ENCODE peak calls at places on chromosomes 3 and 15, in four cellular contexts. I is ovary, E is cardiac muscle cell, Q is H7. G is an unnamed sample. For H3K36me3 and H3K27me3, the result is how much of the 10 kb centered on the place peaks cover.

GRCh38 chr3:190301591-190301990 is 20.7 kb downstream of the CLDN1 start:
- DNase-seq in I (no peak), E (no peak), Q (no peak), G (no peak)

GRCh38 chr15:50049871-50050270 is 69.2 kb downstream of the ATP8B4 start:
- DNase-seq in I (no peak), E (peak), Q (no peak), G (no peak)

GRCh38 chr3:189590223-189590622 is 41.0 kb upstream of the TP63 start:
- DNase-seq in I (no peak), E (no peak), Q (no peak), G (no peak)

GRCh38 chr3:41073190-41073589 is 126.1 kb upstream of the CTNNB1 start:
- DNase-seq in I (no peak), E (peak), Q (no peak), G (no peak)

GRCh38 chr3:115098354-115099073 is 48.6 kb downstream of the ZBTB20 start:
- DNase-seq in I (no peak), E (no peak), Q (no peak), G (no peak)

GRCh38 chr15:37056894-37057205 is 43.5 kb downstream of the MEIS2 start:
- DNase-seq in I (no peak), E (no peak), Q (no peak), G (no peak)

GRCh38 chr3:116318370-116318769 is 126.9 kb downstream of the LSAMP start:
- DNase-seq in I (no peak), E (no peak), Q (no peak), G (no peak)

GRCh38 chr3:188860147-188860546 is 311.6 kb upstream of the TPRG1 start:
- DNase-seq in I (no peak), E (peak), Q (no peak), G (no peak)

GRCh38 chr3:99006686-99007085 is 105.2 kb upstream of the DCBLD2 start:
- DNase-seq in I (no peak), E (no peak), Q (no peak), G (no peak)

GRCh38 chr15:74396445-74397238 is 29.2 kb upstream of the CYP11A1 start:
- DNase-seq in I (no peak), E (no peak), Q (no peak), G (no peak)

GRCh38 chr3:55654123-55654787 is 167.1 kb upstream of the WNT5A start:
- DNase-seq in I (no peak), E (peak), Q (no peak), G (no peak)

GRCh38 chr3:16092923-16093322 is 81.6 kb upstream of the GALNT15 start:
- DNase-seq in I (no peak), E (no peak), Q (no peak), G (no peak)

GRCh38 chr3:46124216-46125143 is 83.6 kb downstream of the CCR1 start:
- DNase-seq in I (no peak), E (peak), Q (no peak), G (no peak)

GRCh38 chr3:134326760-134327593 is 47.3 kb downstream of the AMOTL2 start:
- DNase-seq in I (no peak), E (peak), Q (peak), G (peak)

GRCh38 chr3:98912448-98912847 is 11.0 kb upstream of the DCBLD2 start:
- DNase-seq in I (no peak), E (no peak), Q (no peak), G (no peak)

GRCh38 chr3:53495518-53496501 is 1.4 kb downstream of the CACNA1D start:
- DNase-seq in I (peak), E (no peak), Q (peak), G (peak)

GRCh38 chr3:24363242-24363641 is 131.4 kb downstream of the THRB start:
- DNase-seq in I (no peak), E (peak), Q (no peak), G (no peak)

GRCh38 chr3:44058022-44058867 is 183.4 kb upstream of the TOPAZ1 start:
- DNase-seq in I (no peak), E (peak), Q (peak), G (no peak)

GRCh38 chr3:139520028-139520737 is 19.4 kb downstream of the RBP1 start:
- DNase-seq in I (no peak), E (peak), Q (peak), G (peak)

GRCh38 chr3:72398781-72399180 is 449.5 kb downstream of the SHQ1 start:
- DNase-seq in I (no peak), E (no peak), Q (no peak), G (no peak)

GRCh38 chr15:45790325-45790943 is 155.6 kb downstream of the SQOR start:
- DNase-seq in I (no peak), E (peak), Q (peak), G (peak)

GRCh38 chr3:53269888-53270880 is 14.4 kb upstream of the TKT start:
- DNase-seq in I (peak), E (peak), Q (peak), G (peak)

GRCh38 chr15:50997371-50998051 is 89.0 kb downstream of the AP4E1 start:
- DNase-seq in I (no peak), E (no peak), Q (no peak), G (no peak)

GRCh38 chr15:100111103-100112060 is 230.4 kb downstream of the ADAMTS17 start:
- DNase-seq in I (no peak), E (peak), Q (no peak), G (no peak)

GRCh38 chr15:101068523-101068960 is 149.4 kb downstream of the LRRK1 start:
- DNase-seq in I (no peak), E (no peak), Q (peak), G (no peak)

GRCh38 chr15:96184297-96184696 is 146.2 kb upstream of the NR2F2 start:
- DNase-seq in I (no peak), E (no peak), Q (no peak), G (no peak)

GRCh38 chr15:80182611-80183210 is 29.9 kb downstream of the FAH start:
- DNase-seq in I (no peak), E (peak), Q (no peak), G (no peak)

GRCh38 chr3:43699864-43700263 is 9.1 kb downstream of the ABHD5 start:
- DNase-seq in I (no peak), E (no peak), Q (peak), G (peak)

GRCh38 chr15:25793354-25794050 is 69.6 kb downstream of the ATP10A start:
- DNase-seq in I (no peak), E (no peak), Q (peak), G (no peak)

GRCh38 chr3:192054881-192055280 is 593.9 kb downstream of the PYDC2 start:
- DNase-seq in I (no peak), E (no peak), Q (no peak), G (no peak)

GRCh38 chr3:95459706-95460105 is 1354.7 kb upstream of the EPHA6 start:
- DNase-seq in I (no peak), E (no peak), Q (no peak), G (no peak)

GRCh38 chr15:74265046-74265639 is 29.0 kb downstream of the CCDC33 start:
- DNase-seq in I (peak), E (peak), Q (peak), G (no peak)

GRCh38 chr15:61992518-61992917 is 67.7 kb downstream of the VPS13C start:
- DNase-seq in I (no peak), E (no peak), Q (no peak), G (no peak)

DNA sequence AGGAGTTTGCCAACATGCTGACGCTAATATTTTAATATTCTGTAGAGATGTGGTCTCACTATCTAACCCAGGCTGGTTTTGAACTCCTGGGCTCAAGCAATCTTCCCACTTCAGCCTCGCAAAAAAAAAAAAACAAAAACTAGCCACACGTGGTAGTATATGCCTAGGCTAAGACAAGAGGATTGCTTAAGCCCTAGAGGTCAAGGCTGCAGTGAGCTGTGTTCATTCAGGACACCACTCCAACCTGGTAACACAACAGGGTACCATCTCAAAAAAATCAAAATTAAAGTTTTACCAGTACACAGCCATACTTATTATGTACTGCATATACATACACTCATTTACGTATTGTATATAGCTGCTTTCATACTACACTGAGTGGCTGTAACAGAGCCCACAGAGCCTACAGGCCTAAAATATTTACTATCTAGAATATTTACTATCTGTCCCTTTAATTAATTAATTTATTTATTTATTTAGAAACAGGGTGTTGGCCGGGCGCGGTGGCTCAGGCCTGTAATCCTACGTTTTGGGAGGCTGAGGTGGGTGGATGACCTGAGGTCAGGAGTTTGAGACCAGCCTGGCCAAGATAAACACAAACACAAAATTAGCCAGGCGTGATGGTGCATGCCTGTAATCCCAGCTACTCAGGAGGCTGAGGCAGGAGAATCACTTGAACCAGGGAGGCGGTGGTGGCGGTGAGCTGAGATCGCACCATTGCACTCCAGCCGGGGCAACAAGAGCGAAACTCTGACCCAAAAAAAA is 23.2 kb downstream of the SMARCC1 start:
- DNase-seq in I (no peak), E (no peak), Q (no peak), G (no peak)
- H3K36me3 ChIP-seq in I (under half), E (under half), Q (under half), G (half or more)

DNA sequence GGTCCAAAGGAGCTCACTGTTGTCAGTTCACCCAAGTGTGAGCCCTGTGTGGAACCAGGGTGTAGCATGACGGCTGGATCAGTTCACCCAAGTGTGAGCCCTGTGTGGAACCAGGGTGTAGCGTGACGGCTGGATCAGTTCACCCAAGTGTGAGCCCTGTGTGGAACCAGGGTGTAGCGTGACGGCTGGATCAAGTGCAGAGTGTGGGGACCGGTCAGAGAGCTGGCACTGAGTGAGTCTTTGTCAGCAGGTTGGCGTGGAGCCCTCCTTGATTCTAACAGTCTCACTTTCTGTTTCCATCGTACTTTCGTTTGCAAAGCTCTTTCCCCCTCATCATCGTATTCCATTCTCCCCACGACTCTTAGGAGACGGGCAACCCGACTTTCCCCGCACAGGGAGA is 57.9 kb upstream of the DLG1 start:
- DNase-seq in I (no peak), E (no peak), Q (no peak), G (no peak)
- H3K4me3 ChIP-seq in I (no peak), E (no peak), Q (no peak), G (no peak)

GRCh38 chr3:186757214-186757613 is 26.2 kb upstream of the EIF4A2 start:
- DNase-seq in I (no peak), E (no peak), Q (no peak), G (peak)
- H3K27me3 ChIP-seq in I (under half), E (under half), Q (under half), G (under half)

GRCh38 chr3:119237299-119237698 is 3.4 kb downstream of the B4GALT4 start:
- DNase-seq in I (no peak), E (peak), Q (no peak), G (no peak)

GRCh38 chr3:119234610-119235009 is 6.1 kb downstream of the B4GALT4 start:
- DNase-seq in I (no peak), E (no peak), Q (no peak), G (no peak)

GRCh38 chr3:119235151-119235550 is 5.5 kb downstream of the B4GALT4 start:
- DNase-seq in I (no peak), E (peak), Q (no peak), G (no peak)

GRCh38 chr3:119239421-119239820 is 1.3 kb downstream of the B4GALT4 start:
- DNase-seq in I (no peak), E (no peak), Q (no peak), G (no peak)

GRCh38 chr3:119236756-119237155 is 3.9 kb downstream of the B4GALT4 start:
- DNase-seq in I (no peak), E (no peak), Q (no peak), G (no peak)
- H3K36me3 ChIP-seq in I (under half), E (under half), Q (under half), G (under half)

GRCh38 chr15:63155486-63155885 is 1.8 kb downstream of the RPS27L start:
- DNase-seq in I (no peak), E (no peak), Q (no peak), G (no peak)
- H3K4me3 ChIP-seq in I (no peak), E (peak), Q (no peak), G (no peak)

GRCh38 chr3:13203398-13204176 is 130.4 kb upstream of the IQSEC1 start:
- DNase-seq in I (peak), E (no peak), Q (no peak), G (no peak)
- H3K27me3 ChIP-seq in I (under half), E (under half), Q (under half), G (under half)

GRCh38 chr15:65171428-65171827 is 13.7 kb downstream of the CLPX start:
- DNase-seq in I (no peak), E (no peak), Q (no peak), G (no peak)
- H3K36me3 ChIP-seq in I (under half), E (under half), Q (under half), G (under half)